ENCODE peak calls at places on chromosome 16, in eight cellular contexts. A is Calu3, L is fibroblast of lung, M is AG10803, K is left ventricle myocardium inferior, H is OCI-LY7, P is ovary, X is D721Med. J is an unnamed sample.

GRCh38 chr16:27189335-27189972 is 13.9 kb upstream of the KDM8 start:
- DNase-seq in A (no peak), L (no peak), M (no peak), K (no peak), H (no peak), P (no peak), X (no peak), J (no peak)

GRCh38 chr16:23773339-23773738 is 18.5 kb downstream of the CHP2 start:
- DNase-seq in A (no peak), L (no peak), M (no peak), K (no peak), H (no peak), P (no peak), X (no peak), J (no peak)

GRCh38 chr16:55686671-55687070 is 30.9 kb downstream of the SLC6A2 start:
- DNase-seq in A (no peak), L (no peak), M (no peak), K (no peak), H (no peak), P (no peak), X (no peak), J (no peak)

GRCh38 chr16:11684231-11685025 is 16.2 kb downstream of the SNN start:
- DNase-seq in A (no peak), L (no peak), M (no peak), K (no peak), H (peak; percentile 55), P (no peak), X (no peak), J (peak; percentile 14)

GRCh38 chr16:79897444-79898146 is 297.1 kb upstream of the MAF start:
- DNase-seq in A (peak; percentile 13), L (peak; percentile 51), M (no peak), K (no peak), H (no peak), P (no peak), X (no peak), J (no peak)

GRCh38 chr16:31201511-31202401 is 804 bp downstream of the PYCARD start:
- DNase-seq in A (peak; percentile 51), L (peak; percentile 21), M (no peak), K (peak; percentile 35), H (peak; percentile 66), P (peak; percentile 46), X (no peak), J (peak; percentile 85)

GRCh38 chr16:76946879-76947278 is 244.1 kb upstream of the MON1B start:
- DNase-seq in A (peak; percentile 23), L (peak; percentile 82), M (peak; percentile 51), K (no peak), H (no peak), P (no peak), X (no peak), J (no peak)

GRCh38 chr16:79887541-79888540 is 287.3 kb upstream of the MAF start:
- DNase-seq in A (no peak), L (no peak), M (no peak), K (no peak), H (no peak), P (no peak), X (no peak), J (no peak)

GRCh38 chr16:24253192-24253591 is 2.9 kb upstream of the CACNG3 start:
- DNase-seq in A (peak; percentile 27), L (peak; percentile 40), M (peak; percentile 24), K (no peak), H (peak; percentile 78), P (no peak), X (peak; percentile 34), J (no peak)

GRCh38 chr16:82783933-82784566 is 157.3 kb downstream of the CDH13 start:
- DNase-seq in A (no peak), L (no peak), M (no peak), K (no peak), H (no peak), P (no peak), X (no peak), J (no peak)

GRCh38 chr16:17548825-17549224 is 78.1 kb upstream of the XYLT1 start:
- DNase-seq in A (no peak), L (no peak), M (no peak), K (no peak), H (no peak), P (no peak), X (no peak), J (no peak)

GRCh38 chr16:17541324-17541723 is 70.6 kb upstream of the XYLT1 start:
- DNase-seq in A (no peak), L (no peak), M (no peak), K (no peak), H (no peak), P (no peak), X (no peak), J (no peak)

GRCh38 chr16:17544304-17544703 is 73.5 kb upstream of the XYLT1 start:
- DNase-seq in A (no peak), L (no peak), M (no peak), K (no peak), H (no peak), P (no peak), X (no peak), J (no peak)

GRCh38 chr16:17543073-17543472 is 72.3 kb upstream of the XYLT1 start:
- DNase-seq in A (no peak), L (no peak), M (no peak), K (no peak), H (no peak), P (no peak), X (no peak), J (no peak)

GRCh38 chr16:17544785-17545184 is 74.0 kb upstream of the XYLT1 start:
- DNase-seq in A (no peak), L (no peak), M (no peak), K (no peak), H (peak; percentile 4), P (no peak), X (no peak), J (no peak)
- TF ChIP-seq CTCF in A (peak; percentile 49), L (no peak), M (peak; percentile 31), K (no peak), H (peak; percentile 73), P (no peak), X (peak; percentile 2), J (peak; percentile 35)

GRCh38 chr16:67278773-67279295 is 498 bp upstream of the PLEKHG4 start:
- DNase-seq in A (peak; percentile 34), L (no peak), M (no peak), K (no peak), H (no peak), P (no peak), X (peak; percentile 59), J (no peak)
- TF ChIP-seq CTCF in A (no peak), L (peak; percentile 24), M (peak; percentile 32), K (no peak), H (no peak), P (no peak), X (peak; percentile 50), J (no peak)

GRCh38 chr16:4576008-4576407 is 19.9 kb downstream of the C16orf96 start:
- DNase-seq in A (no peak), L (no peak), M (no peak), K (no peak), H (no peak), P (no peak), X (no peak), J (no peak)

GRCh38 chr16:4570688-4571321 is 14.7 kb downstream of the C16orf96 start:
- DNase-seq in A (no peak), L (no peak), M (no peak), K (no peak), H (no peak), P (no peak), X (no peak), J (no peak)

GRCh38 chr16:4578961-4579530 is 22.9 kb downstream of the C16orf96 start:
- DNase-seq in A (no peak), L (no peak), M (no peak), K (no peak), H (no peak), P (no peak), X (no peak), J (no peak)

GRCh38 chr16:4572715-4573114 is 16.6 kb downstream of the C16orf96 start:
- DNase-seq in A (no peak), L (peak; percentile 69), M (no peak), K (peak; percentile 25), H (no peak), P (no peak), X (no peak), J (no peak)

GRCh38 chr16:4574919-4575705 is 19.0 kb downstream of the C16orf96 start:
- DNase-seq in A (no peak), L (no peak), M (no peak), K (no peak), H (no peak), P (no peak), X (no peak), J (no peak)
- TF ChIP-seq CTCF in A (no peak), L (no peak), M (no peak), K (no peak), H (peak; percentile 45), P (no peak), X (peak; percentile 15), J (no peak)

GRCh38 chr16:1330260-1330914 is 3.1 kb upstream of the BAIAP3 start:
- DNase-seq in A (no peak), L (no peak), M (no peak), K (no peak), H (peak; percentile 29), P (no peak), X (no peak), J (no peak)
- TF ChIP-seq CTCF in A (peak; percentile 68), L (peak; percentile 42), M (peak; percentile 37), K (peak; percentile 45), H (peak; percentile 78), P (no peak), X (peak; percentile 39), J (peak; percentile 71)

DNA sequence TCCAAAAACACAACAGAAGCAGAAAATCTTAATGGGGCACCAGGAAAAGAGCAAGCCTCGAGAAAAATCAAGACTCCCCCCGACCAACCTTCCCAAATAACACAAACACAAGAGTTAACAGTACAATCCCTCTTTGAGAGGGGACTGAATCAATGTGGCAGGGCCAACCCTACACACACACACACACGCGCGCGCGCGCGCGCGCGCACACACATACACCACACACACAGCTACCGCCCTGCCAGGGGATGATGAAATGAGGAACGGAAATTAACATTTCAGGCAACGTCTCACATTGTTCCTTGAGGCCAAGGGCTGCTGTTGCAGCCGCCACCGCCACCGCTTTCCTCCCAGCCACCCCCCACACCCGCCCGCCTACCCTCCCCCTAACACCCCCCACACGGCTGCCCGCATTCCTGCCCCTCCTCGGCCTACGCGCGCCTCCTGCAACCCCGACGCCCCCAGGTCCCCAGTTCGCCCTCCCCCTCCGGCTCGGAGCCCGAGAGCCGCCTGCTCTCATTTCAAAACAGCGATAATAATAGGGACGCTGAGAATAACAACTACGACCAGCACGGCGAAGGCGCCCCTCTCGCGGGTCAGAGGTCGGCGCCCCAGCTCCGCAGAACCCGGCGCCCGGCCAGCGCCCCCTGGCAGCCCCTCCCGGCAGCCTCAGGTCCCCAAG is 1.2 kb downstream of the ANKRD11 start:
- DNase-seq in A (peak; percentile 86), L (peak; percentile 97), M (peak; percentile 98), K (peak; percentile 76), H (peak; percentile 96), P (peak; percentile 85), X (no peak), J (no peak)
- TF ChIP-seq CTCF in A (no peak), L (peak; percentile 21), M (peak; percentile 37), K (peak; percentile 57), H (peak; percentile 38), P (peak; percentile 18), X (no peak), J (peak; percentile 50)

DNA sequence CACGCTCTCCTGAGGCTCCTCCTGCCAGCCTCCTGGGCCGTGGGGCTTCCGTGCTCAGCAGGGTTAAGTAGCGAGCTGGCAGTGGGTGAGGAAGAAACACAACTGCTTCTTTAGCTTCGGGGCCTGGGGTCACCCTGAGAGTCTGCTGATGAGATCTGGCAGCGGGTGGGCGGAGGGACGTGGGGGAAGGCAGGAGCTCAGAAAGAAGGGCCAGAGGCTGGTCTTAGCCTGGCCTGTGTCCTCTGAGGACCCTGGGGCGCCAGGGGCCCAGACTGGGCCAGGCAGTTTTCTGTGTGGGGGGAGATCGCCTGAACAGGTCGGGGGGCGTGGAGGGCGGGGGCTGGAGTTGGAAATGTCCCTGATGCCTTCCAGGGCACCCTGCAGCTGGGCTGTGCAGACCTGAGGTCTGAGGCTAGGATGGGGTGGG is 97.8 kb upstream of the GSE1 start:
- DNase-seq in A (no peak), L (no peak), M (no peak), K (no peak), H (no peak), P (no peak), X (no peak), J (no peak)
- TF ChIP-seq CTCF in A (no peak), L (no peak), M (no peak), K (no peak), H (no peak), P (no peak), X (no peak), J (no peak)